ENCODE peak calls at places on chromosomes 13 and 19, in eight cellular contexts. D is fibroblast of lung, R is thoracic aorta, P is lung, C is AG10803, N is heart right ventricle, Y is suprapubic skin, B is retinal pigment epithelial cell. I is an unnamed sample.

GRCh38 chr19:46221981-46222610 is 7.4 kb upstream of the IGFL1 start:
- DNase-seq in P (peak; percentile 85), D (peak; percentile 39), R (peak; percentile 30), Y (no peak), N (peak; percentile 60), C (peak; percentile 57), B (no peak), I (peak; percentile 55)

GRCh38 chr13:25874907-25875306 is 176.9 kb downstream of the SHISA2 start:
- DNase-seq in Y (no peak), C (no peak), P (no peak), N (no peak), R (no peak), B (no peak), D (no peak), I (no peak)

GRCh38 chr19:5711713-5712161 is 8.2 kb downstream of the LONP1 start:
- DNase-seq in Y (no peak), B (no peak), R (no peak), C (no peak), D (no peak), N (no peak), P (no peak), I (no peak)

GRCh38 chr19:11699931-11700794 is 38.6 kb downstream of the ZNF823 start:
- DNase-seq in B (no peak), R (no peak), P (no peak), N (no peak), D (peak; percentile 53), Y (no peak), C (peak; percentile 40), I (peak; percentile 60)

GRCh38 chr13:34515201-34515600 is 426.9 kb upstream of the NBEA start:
- DNase-seq in D (no peak), Y (no peak), B (no peak), N (no peak), R (no peak), C (peak; percentile 4), P (no peak), I (no peak)

GRCh38 chr13:99949657-99950413 is 21.7 kb downstream of the ZIC5 start:
- DNase-seq in R (no peak), D (no peak), N (no peak), P (no peak), B (no peak), C (no peak), Y (no peak), I (no peak)

GRCh38 chr13:114131581-114132418 is 623 bp downstream of the RASA3 start:
- DNase-seq in P (no peak), N (no peak), B (no peak), R (no peak), Y (no peak), C (peak; percentile 36), D (peak; percentile 31), I (peak; percentile 53)

GRCh38 chr13:33229446-33230177 is 55.9 kb downstream of the STARD13 start:
- DNase-seq in D (no peak), P (no peak), C (peak; percentile 85), Y (no peak), N (peak; percentile 50), B (no peak), R (no peak), I (no peak)

GRCh38 chr13:84315527-84315926 is 433.3 kb upstream of the SLITRK1 start:
- DNase-seq in D (no peak), N (no peak), P (no peak), R (no peak), Y (no peak), B (no peak), C (no peak), I (no peak)

GRCh38 chr13:32262619-32263018 is 52.5 kb downstream of the ZAR1L start:
- DNase-seq in N (no peak), D (no peak), Y (no peak), P (no peak), C (no peak), B (no peak), R (no peak), I (no peak)

GRCh38 chr13:59409211-59409610 is 754.5 kb downstream of the DIAPH3 start:
- DNase-seq in R (no peak), P (no peak), N (peak; percentile 75), C (peak; percentile 30), B (peak; percentile 97), Y (no peak), D (peak; percentile 77), I (peak; percentile 45)

GRCh38 chr19:3443840-3444694 is 36.3 kb downstream of the SMIM24 start:
- DNase-seq in P (no peak), B (no peak), N (peak; percentile 76), C (no peak), D (peak; percentile 68), Y (no peak), R (no peak), I (peak; percentile 50)

GRCh38 chr19:32174386-32175113 is 170.9 kb upstream of the ZNF507 start:
- DNase-seq in R (no peak), C (no peak), D (no peak), N (no peak), B (no peak), P (peak; percentile 14), Y (no peak), I (no peak)

GRCh38 chr19:4952945-4953344 is 16.0 kb upstream of the KDM4B start:
- DNase-seq in R (no peak), Y (no peak), P (no peak), C (no peak), N (no peak), B (no peak), D (no peak), I (no peak)

GRCh38 chr19:4977299-4978174 is 8.6 kb downstream of the KDM4B start:
- DNase-seq in B (no peak), N (no peak), R (no peak), P (no peak), D (peak; percentile 90), Y (peak; percentile 81), C (peak; percentile 94), I (peak; percentile 92)

GRCh38 chr13:58950911-58951310 is 1212.8 kb downstream of the DIAPH3 start:
- DNase-seq in N (no peak), D (no peak), C (no peak), Y (no peak), R (no peak), B (no peak), P (no peak), I (no peak)

GRCh38 chr13:30301827-30302226 is 5.5 kb downstream of the KATNAL1 start:
- DNase-seq in N (no peak), P (no peak), D (no peak), C (no peak), B (no peak), Y (no peak), R (no peak), I (no peak)

GRCh38 chr13:98044301-98044700 is 90.8 kb downstream of the IPO5 start:
- DNase-seq in N (no peak), Y (no peak), B (no peak), D (no peak), C (no peak), P (no peak), R (no peak), I (no peak)

GRCh38 chr13:29583073-29583785 is 12.3 kb downstream of the SLC7A1 start:
- DNase-seq in P (no peak), C (peak; percentile 68), D (no peak), Y (no peak), N (no peak), B (no peak), R (no peak), I (no peak)

GRCh38 chr13:101417043-101417406 is 717 bp upstream of the NALCN start:
- DNase-seq in Y (no peak), R (no peak), B (peak; percentile 46), N (no peak), P (no peak), D (peak; percentile 52), C (no peak), I (peak; percentile 66)
- H3K4me3 ChIP-seq in Y (peak overlapping the region; percentile 62), R (peak overlapping the region; percentile 85), B (peak overlapping the region; percentile 72), N (peak overlapping the region; percentile 64), P (no peak overlapping the region), D (peak overlapping the region; percentile 66), C (peak overlapping the region; percentile 69), I (peak overlapping the region; percentile 55)

DNA sequence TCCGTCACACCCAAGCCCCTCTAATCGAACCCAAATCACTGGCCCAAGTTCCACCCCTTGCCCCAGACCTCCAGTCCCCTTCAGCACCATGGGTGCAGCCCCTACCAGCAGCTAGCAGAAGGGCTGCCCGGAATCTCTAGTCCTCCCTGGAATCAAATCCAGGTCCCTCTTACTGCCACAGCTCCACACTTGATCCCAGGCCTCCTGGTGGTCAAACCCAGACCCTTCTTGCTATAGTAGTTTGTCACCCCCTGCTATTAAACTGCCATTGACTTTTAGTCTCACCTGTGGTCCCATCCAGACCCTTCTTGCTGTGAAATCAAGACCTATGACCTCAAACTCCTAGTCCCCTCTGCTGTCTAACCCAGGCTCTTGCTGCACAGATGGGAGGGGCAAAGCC is 8.7 kb downstream of the HIPK4 start:
- DNase-seq in N (no peak), Y (no peak), C (no peak), B (no peak), D (no peak), R (no peak), P (no peak), I (no peak)
- TF ChIP-seq CTCF in N (no peak), Y (no peak), C (no peak), B (peak; percentile 25), D (no peak), R (no peak), P (no peak), I (peak; percentile 12)

GRCh38 chr19:39342647-39343305 is 555 bp downstream of the SAMD4B start:
- DNase-seq in B (no peak), C (no peak), Y (peak; percentile 80), N (peak; percentile 28), D (no peak), P (peak; percentile 39), R (no peak), I (no peak)

GRCh38 chr19:39345956-39346355 is 3.7 kb downstream of the SAMD4B start:
- DNase-seq in N (no peak), B (no peak), D (no peak), P (no peak), R (no peak), C (no peak), Y (no peak), I (no peak)

GRCh38 chr19:39339636-39340035 is 2.6 kb upstream of the SAMD4B start:
- DNase-seq in D (no peak), R (no peak), P (no peak), N (no peak), C (no peak), B (no peak), Y (no peak), I (no peak)

GRCh38 chr19:39341122-39341719 is 1.0 kb upstream of the SAMD4B start:
- DNase-seq in Y (peak; percentile 72), R (no peak), B (no peak), P (peak; percentile 39), D (no peak), C (peak; percentile 30), N (peak; percentile 32), I (no peak)

GRCh38 chr19:39341720-39342604 is at the start of gene SAMD4B:
- DNase-seq in P (peak; percentile 99), B (peak; percentile 90), Y (peak; percentile 99), D (peak; percentile 98), N (peak; percentile 99), C (peak; percentile 98), R (peak; percentile 91), I (peak; percentile 98)
- H3K4me3 ChIP-seq in P (peak within 1 kb of the TSS; percentile 81), B (peak within 1 kb of the TSS; percentile 93), Y (peak within 1 kb of the TSS; percentile 96), D (peak within 1 kb of the TSS; percentile 89), N (peak within 1 kb of the TSS; percentile 88), C (peak within 1 kb of the TSS; percentile 99), R (peak within 1 kb of the TSS; percentile 96), I (peak within 1 kb of the TSS; percentile 97)

GRCh38 chr13:65882810-65883209 is 1347.3 kb downstream of the PCDH9 start:
- DNase-seq in P (no peak), N (no peak), D (no peak), B (no peak), C (no peak), Y (no peak), R (no peak), I (no peak)
- TF ChIP-seq CTCF in P (no peak), N (no peak), D (no peak), B (peak; percentile 22), C (no peak), Y (no peak), R (peak; percentile 15), I (peak; percentile 14)

I was measured in fibroblast of pulmonary artery.